ENCODE peak calls at places on chromosomes 2 and 18, in nine cellular contexts. Q, N, W, Y, O, S, P, B and D are unnamed samples.

GRCh38 chr2:1726558-1726957 is 17.8 kb downstream of the PXDN start:
- DNase-seq in Q (no peak), N (no peak), W (no peak), Y (no peak), O (no peak), S (no peak), P (no peak), B (no peak), D (no peak)

GRCh38 chr18:34121157-34121807 is 103.4 kb downstream of the NOL4 start:
- DNase-seq in Q (peak), N (no peak), W (no peak), Y (no peak), O (no peak), S (no peak), P (no peak), B (no peak), D (no peak)

GRCh38 chr2:190318931-190319556 is 582 bp downstream of the HIBCH start:
- DNase-seq in Q (peak), N (peak), W (no peak), Y (no peak), O (peak), S (no peak), P (no peak), B (no peak), D (no peak)

GRCh38 chr2:241802421-241802749 is 6.6 kb upstream of the NEU4 start:
- DNase-seq in Q (no peak), N (peak), W (no peak), Y (no peak), O (no peak), S (no peak), P (no peak), B (no peak), D (peak)

GRCh38 chr2:38554973-38555595 is 47.6 kb downstream of the HNRNPLL start:
- DNase-seq in Q (peak), N (no peak), W (no peak), Y (no peak), O (no peak), S (no peak), P (no peak), B (no peak), D (no peak)

GRCh38 chr2:28567076-28567471 is 71.2 kb downstream of the PLB1 start:
- DNase-seq in Q (no peak), N (no peak), W (no peak), Y (no peak), O (peak), S (no peak), P (no peak), B (no peak), D (no peak)

GRCh38 chr2:210366675-210367080 is 51.7 kb upstream of the MYL1 start:
- DNase-seq in Q (no peak), N (no peak), W (no peak), Y (no peak), O (no peak), S (peak), P (no peak), B (no peak), D (no peak)

GRCh38 chr18:51193621-51194287 is 3.7 kb downstream of the MEX3C start:
- DNase-seq in Q (peak), N (no peak), W (no peak), Y (no peak), O (no peak), S (no peak), P (no peak), B (no peak), D (no peak)

GRCh38 chr2:236557894-236558532 is 11.6 kb upstream of the ACKR3 start:
- DNase-seq in Q (no peak), N (no peak), W (no peak), Y (no peak), O (no peak), S (no peak), P (no peak), B (no peak), D (no peak)

GRCh38 chr18:68429111-68429510 is 285.8 kb downstream of the TMX3 start:
- DNase-seq in Q (no peak), N (no peak), W (no peak), Y (no peak), O (no peak), S (no peak), P (no peak), B (no peak), D (no peak)

GRCh38 chr2:113795405-113795920 is 39.0 kb upstream of the SLC35F5 start:
- DNase-seq in Q (no peak), N (no peak), W (no peak), Y (no peak), O (no peak), S (no peak), P (no peak), B (no peak), D (no peak)

GRCh38 chr2:95362486-95362885 is 40.0 kb upstream of the FAHD2A start:
- DNase-seq in Q (no peak), N (no peak), W (no peak), Y (no peak), O (no peak), S (no peak), P (no peak), B (no peak), D (no peak)

GRCh38 chr18:45355944-45356520 is 259.2 kb upstream of the SLC14A2 start:
- DNase-seq in Q (no peak), N (no peak), W (no peak), Y (no peak), O (no peak), S (no peak), P (no peak), B (no peak), D (no peak)

GRCh38 chr2:127654084-127654837 is 8.3 kb downstream of the GPR17 start:
- DNase-seq in Q (no peak), N (no peak), W (no peak), Y (no peak), O (no peak), S (no peak), P (no peak), B (no peak), D (peak)

GRCh38 chr2:229927817-229928321 is 5.6 kb downstream of the FBXO36 start:
- DNase-seq in Q (peak), N (no peak), W (no peak), Y (no peak), O (no peak), S (no peak), P (no peak), B (no peak), D (no peak)

GRCh38 chr2:96157649-96158553 is 12.7 kb upstream of the DUSP2 start:
- DNase-seq in Q (no peak), N (no peak), W (no peak), Y (no peak), O (peak), S (no peak), P (no peak), B (no peak), D (no peak)